ENCODE peak calls at places on chromosomes 7 and 10, in eight cellular contexts. W is adrenal gland, B is AG10803, E is AG09309, S is fibroblast of mammary gland, J is kidney, I is choroid plexus epithelial cell, D is left ventricle myocardium inferior. G is an unnamed sample.

GRCh38 chr10:34280599-34281374 is 534.3 kb downstream of the PARD3 start:
- DNase-seq in W (peak), B (peak), E (peak), S (peak), J (no peak), I (peak), D (no peak), G (peak)

GRCh38 chr7:47937065-47937687 is 11.1 kb downstream of the PKD1L1 start:
- DNase-seq in W (no peak), B (no peak), E (no peak), S (no peak), J (no peak), I (peak), D (no peak), G (no peak)

GRCh38 chr7:44977304-44977858 is 1.4 kb downstream of the MYO1G start:
- DNase-seq in W (no peak), B (no peak), E (no peak), S (no peak), J (peak), I (no peak), D (no peak), G (no peak)

GRCh38 chr10:103781329-103782061 is 73.9 kb downstream of the SH3PXD2A start:
- DNase-seq in W (no peak), B (peak), E (peak), S (peak), J (peak), I (peak), D (no peak), G (peak)

GRCh38 chr7:120272896-120273475 is at the start of gene KCND2:
- DNase-seq in W (peak), B (no peak), E (no peak), S (peak), J (peak), I (no peak), D (peak), G (no peak)

GRCh38 chr7:77351539-77352004 is 64.6 kb downstream of the GSAP start:
- DNase-seq in W (no peak), B (no peak), E (no peak), S (no peak), J (no peak), I (peak), D (peak), G (no peak)

GRCh38 chr7:111846900-111847299 is 284.6 kb upstream of the IMMP2L start:
- DNase-seq in W (no peak), B (no peak), E (no peak), S (no peak), J (no peak), I (peak), D (no peak), G (no peak)

GRCh38 chr7:156156734-156157408 is 344.6 kb upstream of the SHH start:
- DNase-seq in W (peak), B (no peak), E (no peak), S (no peak), J (peak), I (peak), D (no peak), G (no peak)

GRCh38 chr7:100475549-100475948 is 3.5 kb downstream of the TSC22D4 start:
- DNase-seq in W (no peak), B (no peak), E (no peak), S (no peak), J (peak), I (no peak), D (peak), G (no peak)

GRCh38 chr7:125118444-125118843 is 188.8 kb upstream of the POT1 start:
- DNase-seq in W (no peak), B (no peak), E (no peak), S (peak), J (no peak), I (no peak), D (no peak), G (no peak)

GRCh38 chr10:14032406-14032998 is 298.2 kb downstream of the FRMD4A start:
- DNase-seq in W (no peak), B (no peak), E (no peak), S (peak), J (no peak), I (peak), D (peak), G (no peak)

GRCh38 chr7:73313521-73313906 is 4.9 kb upstream of the NSUN5 start:
- DNase-seq in W (no peak), B (no peak), E (no peak), S (no peak), J (no peak), I (no peak), D (no peak), G (no peak)

GRCh38 chr7:37916673-37917660 is at the start of gene SFRP4:
- DNase-seq in W (peak), B (peak), E (no peak), S (peak), J (peak), I (peak), D (peak), G (no peak)

GRCh38 chr7:46385662-46386309 is 464.7 kb upstream of the IGFBP3 start:
- DNase-seq in W (no peak), B (peak), E (peak), S (peak), J (no peak), I (peak), D (no peak), G (no peak)

GRCh38 chr10:88245974-88246511 is 337.1 kb downstream of the RNLS start:
- DNase-seq in W (no peak), B (peak), E (peak), S (peak), J (no peak), I (peak), D (no peak), G (no peak)

GRCh38 chr10:115566867-115567266 is 473.7 kb downstream of the ATRNL1 start:
- DNase-seq in W (no peak), B (no peak), E (no peak), S (no peak), J (no peak), I (no peak), D (no peak), G (no peak)

GRCh38 chr10:133275683-133276092 is 980 bp downstream of the ADAM8 start:
- DNase-seq in W (no peak), B (no peak), E (no peak), S (no peak), J (peak), I (no peak), D (no peak), G (no peak)

GRCh38 chr7:156124356-156124755 is 312.1 kb upstream of the SHH start:
- DNase-seq in W (no peak), B (no peak), E (no peak), S (no peak), J (peak), I (no peak), D (no peak), G (no peak)

GRCh38 chr7:26865094-26865388 is 651 bp upstream of the SKAP2 start:
- DNase-seq in W (no peak), B (no peak), E (no peak), S (no peak), J (peak), I (no peak), D (peak), G (no peak)

GRCh38 chr10:107740962-107741690 is 576.6 kb upstream of the SORCS1 start:
- DNase-seq in W (no peak), B (peak), E (no peak), S (peak), J (no peak), I (peak), D (no peak), G (no peak)

DNA sequence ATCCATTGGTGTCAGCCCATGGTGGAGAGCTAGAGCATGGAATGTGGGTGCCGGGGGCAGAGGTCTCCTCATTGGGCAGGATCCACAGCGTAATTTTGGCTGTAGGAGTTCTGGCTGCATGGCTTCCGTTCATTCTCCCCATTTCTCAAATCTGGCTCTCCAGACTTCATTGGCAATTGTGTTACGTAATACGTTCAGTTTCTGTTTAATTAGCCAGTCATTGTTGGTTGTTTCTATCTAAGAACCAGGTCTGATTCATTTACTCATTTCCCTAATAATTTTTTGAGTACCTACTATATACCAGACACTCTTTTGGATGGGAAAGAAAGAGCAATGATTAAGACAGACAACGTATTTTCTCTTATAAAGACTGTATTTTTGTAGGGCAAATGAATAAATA is 299.6 kb downstream of the CSTF2T start:
- DNase-seq in W (no peak), B (no peak), E (no peak), S (no peak), J (no peak), I (no peak), D (no peak), G (no peak)
- H3K4me3 ChIP-seq in W (no peak), B (no peak), E (no peak), S (no peak), J (no peak), I (no peak), D (no peak), G (no peak)

DNA sequence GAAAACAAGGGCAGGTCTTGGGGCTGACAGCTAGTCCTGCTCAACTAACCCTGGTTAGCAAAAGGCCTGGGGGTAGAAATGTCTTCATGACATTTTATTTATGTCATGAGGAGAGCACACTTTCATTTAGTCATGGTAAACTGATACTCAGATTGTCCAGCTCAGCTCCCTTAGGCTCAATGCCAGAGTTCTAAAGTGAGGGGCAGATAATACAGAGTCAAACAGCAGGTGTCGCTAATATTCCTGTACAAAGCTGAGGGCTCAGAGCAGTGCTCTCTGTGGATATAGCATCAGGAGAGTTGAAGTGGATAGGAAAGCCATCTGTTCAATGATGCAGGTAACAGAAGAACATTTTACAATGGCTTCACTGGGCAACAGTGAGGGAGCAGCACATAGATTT is 26.8 kb upstream of the CALCR start:
- DNase-seq in W (no peak), B (no peak), E (no peak), S (peak), J (no peak), I (peak), D (no peak), G (no peak)
- TF ChIP-seq CTCF in W (no peak), B (no peak), E (no peak), S (no peak), J (no peak), I (no peak), D (no peak), G (no peak)

DNA sequence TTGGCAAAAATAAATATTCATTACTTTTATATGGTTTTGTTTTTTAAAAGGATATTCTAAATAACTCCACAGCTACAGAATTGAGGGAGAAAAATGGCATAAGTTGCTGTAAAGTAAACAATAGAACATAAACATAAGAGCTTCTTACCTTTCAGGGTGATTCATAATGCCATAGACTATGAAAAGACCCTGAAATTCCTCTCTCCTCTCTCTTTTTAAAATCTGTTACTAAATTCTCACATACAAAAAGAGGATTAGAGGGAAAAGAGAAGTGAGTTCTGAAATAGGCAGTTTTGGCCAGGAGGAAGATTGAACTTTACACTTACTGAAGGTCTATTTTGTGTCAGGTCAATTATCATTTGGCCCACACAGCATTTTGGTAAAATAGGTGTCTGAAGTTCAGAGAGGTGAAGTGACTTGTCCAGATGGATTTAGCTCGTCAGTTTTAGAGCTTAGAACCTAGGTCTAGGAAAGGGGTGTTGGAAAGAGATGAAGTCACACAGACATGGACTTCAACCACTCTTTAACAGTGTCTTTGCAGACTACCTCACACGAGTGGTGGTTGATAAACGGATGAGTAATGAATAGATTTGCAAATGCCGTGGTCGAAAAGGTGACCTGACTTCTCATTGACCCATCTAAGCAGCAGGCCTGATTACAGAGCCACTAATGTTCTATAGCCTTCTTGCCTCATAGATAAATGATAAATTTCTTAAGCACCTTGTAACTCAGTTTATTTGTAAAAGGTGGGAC is 190.6 kb upstream of the CCDC6 start:
- DNase-seq in W (no peak), B (no peak), E (no peak), S (no peak), J (no peak), I (no peak), D (no peak), G (no peak)
- H3K4me3 ChIP-seq in W (no peak), B (no peak), E (no peak), S (no peak), J (no peak), I (no peak), D (no peak), G (no peak)

GRCh38 chr7:87231243-87231642 is 11.7 kb upstream of the TMEM243 start:
- DNase-seq in W (no peak), B (no peak), E (no peak), S (no peak), J (peak), I (no peak), D (peak), G (no peak)
- TF ChIP-seq CTCF in W (no peak), B (no peak), E (no peak), S (no peak), J (no peak), I (no peak), D (no peak), G (no peak)